ENCODE peak calls at places on chromosomes 13 and 19, in nine cellular contexts. E, J, N, Y, P, I, B, C and L are unnamed samples.

GRCh38 chr13:111646464-111646855 is 326.0 kb downstream of the TEX29 start:
- DNase-seq in E (no peak), J (no peak), N (no peak), Y (no peak), P (no peak), I (no peak), B (no peak), C (no peak), L (no peak)

GRCh38 chr13:23960566-23961156 is 63.4 kb upstream of the C1QTNF9B start:
- DNase-seq in E (no peak), J (no peak), N (no peak), Y (no peak), P (peak; percentile 38), I (no peak), B (no peak), C (no peak), L (peak; percentile 14)

GRCh38 chr13:99067160-99067985 is 89.5 kb upstream of the DOCK9 start:
- DNase-seq in E (no peak), J (no peak), N (no peak), Y (no peak), P (no peak), I (no peak), B (peak; percentile 58), C (no peak), L (no peak)

GRCh38 chr13:26476111-26476743 is 81.3 kb upstream of the WASF3 start:
- DNase-seq in E (no peak), J (no peak), N (no peak), Y (peak; percentile 53), P (peak; percentile 38), I (no peak), B (no peak), C (no peak), L (no peak)

GRCh38 chr19:38742296-38742695 is 2.0 kb downstream of the CAPN12 start:
- DNase-seq in E (no peak), J (no peak), N (no peak), Y (no peak), P (no peak), I (no peak), B (no peak), C (no peak), L (no peak)

GRCh38 chr19:57437931-57438330 is 2.8 kb downstream of the ZNF749 start:
- DNase-seq in E (no peak), J (no peak), N (no peak), Y (no peak), P (no peak), I (no peak), B (no peak), C (no peak), L (no peak)

GRCh38 chr13:25687622-25688225 is 315.9 kb downstream of the ATP8A2 start:
- DNase-seq in E (no peak), J (no peak), N (no peak), Y (no peak), P (no peak), I (peak; percentile 17), B (no peak), C (peak; percentile 15), L (no peak)

GRCh38 chr13:30673669-30674521 is 56.2 kb downstream of the USPL1 start:
- DNase-seq in E (peak; percentile 92), J (peak; percentile 91), N (peak; percentile 79), Y (peak; percentile 92), P (peak; percentile 94), I (peak; percentile 93), B (peak; percentile 55), C (peak; percentile 80), L (peak; percentile 87)

GRCh38 chr13:44136693-44137268 is 236.8 kb upstream of the SERP2 start:
- DNase-seq in E (no peak), J (no peak), N (no peak), Y (no peak), P (no peak), I (no peak), B (no peak), C (no peak), L (no peak)

GRCh38 chr13:19769854-19770253 is 12.9 kb downstream of the PSPC1 start:
- DNase-seq in E (no peak), J (no peak), N (no peak), Y (no peak), P (no peak), I (no peak), B (no peak), C (no peak), L (no peak)

GRCh38 chr13:25844559-25845434 is 207.0 kb downstream of the SHISA2 start:
- DNase-seq in E (no peak), J (no peak), N (no peak), Y (no peak), P (no peak), I (no peak), B (no peak), C (no peak), L (no peak)

GRCh38 chr13:76455960-76456359 is 430.2 kb downstream of the KCTD12 start:
- DNase-seq in E (no peak), J (no peak), N (no peak), Y (no peak), P (no peak), I (no peak), B (no peak), C (no peak), L (no peak)

GRCh38 chr19:4064551-4065260 is 2.0 kb downstream of the ZBTB7A start:
- DNase-seq in E (peak; percentile 75), J (peak; percentile 56), N (peak; percentile 60), Y (peak; percentile 74), P (peak; percentile 58), I (peak; percentile 66), B (no peak), C (peak; percentile 73), L (no peak)

GRCh38 chr13:114124921-114125320 is 7.5 kb downstream of the RASA3 start:
- DNase-seq in E (no peak), J (no peak), N (no peak), Y (no peak), P (no peak), I (no peak), B (no peak), C (no peak), L (no peak)

GRCh38 chr19:40006273-40006691 is 9.4 kb downstream of the ZNF546 start:
- DNase-seq in E (no peak), J (no peak), N (no peak), Y (no peak), P (no peak), I (no peak), B (peak; percentile 37), C (no peak), L (no peak)

GRCh38 chr13:20093946-20094345 is 66.9 kb downstream of the GJA3 start:
- DNase-seq in E (no peak), J (no peak), N (no peak), Y (no peak), P (no peak), I (no peak), B (no peak), C (no peak), L (no peak)

GRCh38 chr19:37778613-37779138 is 710 bp downstream of the ZNF573 start:
- DNase-seq in E (no peak), J (no peak), N (no peak), Y (no peak), P (peak; percentile 3), I (peak; percentile 10), B (peak; percentile 40), C (no peak), L (no peak)

DNA sequence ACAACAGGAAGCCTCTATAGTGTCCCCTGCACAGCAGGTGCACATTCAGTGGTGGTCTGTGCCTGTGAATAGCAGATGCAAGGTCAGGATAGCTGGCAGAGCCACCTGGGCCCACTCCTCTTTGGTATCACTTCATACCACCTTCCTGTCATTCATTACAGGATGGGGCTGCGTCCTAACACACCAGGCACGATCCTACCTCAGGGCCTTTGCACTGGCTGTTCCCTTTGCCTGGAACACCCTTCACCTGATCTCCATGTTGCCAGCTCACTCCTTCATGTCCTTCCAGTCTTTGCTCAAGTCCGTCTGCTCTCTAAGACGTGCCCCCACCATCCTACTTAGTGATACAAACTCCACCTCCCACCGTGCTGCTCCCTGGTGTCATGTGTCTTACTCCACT is 4.6 kb upstream of the LPAR2 start:
- DNase-seq in E (no peak), J (no peak), N (no peak), Y (no peak), P (no peak), I (no peak), B (no peak), C (no peak), L (no peak)
- H3K4me3 ChIP-seq in E (no peak overlapping the region), J (no peak overlapping the region), N (no peak overlapping the region), Y (no peak overlapping the region), P (no peak overlapping the region), I (no peak overlapping the region), B (no peak overlapping the region), C (no peak overlapping the region), L (no peak overlapping the region)

DNA sequence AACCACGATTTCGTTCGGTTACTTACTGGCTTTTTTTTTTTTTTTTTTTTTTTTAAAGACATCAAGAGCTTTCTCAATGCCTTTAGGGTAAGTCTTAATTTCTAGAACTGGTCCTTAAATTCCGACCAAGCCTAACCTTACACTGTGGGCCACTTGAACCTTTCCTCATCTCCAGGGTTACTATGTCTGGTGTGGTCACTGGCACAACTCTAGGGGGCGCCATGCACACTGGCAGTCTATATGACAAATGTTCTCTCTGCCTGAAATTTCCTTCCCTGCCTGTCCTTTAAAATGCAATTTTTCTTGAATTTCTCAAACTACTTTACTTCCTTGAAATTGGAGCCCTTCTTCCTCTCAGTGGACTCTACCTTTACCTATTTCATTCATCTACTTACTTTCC is 227.4 kb downstream of the KLF5 start:
- DNase-seq in E (no peak), J (no peak), N (no peak), Y (no peak), P (no peak), I (no peak), B (no peak), C (no peak), L (no peak)
- TF ChIP-seq POLR2A in E (no peak), J (no peak), N (no peak), Y (no peak), P (no peak), I (no peak), B (no peak), C (no peak), L (no peak)

DNA sequence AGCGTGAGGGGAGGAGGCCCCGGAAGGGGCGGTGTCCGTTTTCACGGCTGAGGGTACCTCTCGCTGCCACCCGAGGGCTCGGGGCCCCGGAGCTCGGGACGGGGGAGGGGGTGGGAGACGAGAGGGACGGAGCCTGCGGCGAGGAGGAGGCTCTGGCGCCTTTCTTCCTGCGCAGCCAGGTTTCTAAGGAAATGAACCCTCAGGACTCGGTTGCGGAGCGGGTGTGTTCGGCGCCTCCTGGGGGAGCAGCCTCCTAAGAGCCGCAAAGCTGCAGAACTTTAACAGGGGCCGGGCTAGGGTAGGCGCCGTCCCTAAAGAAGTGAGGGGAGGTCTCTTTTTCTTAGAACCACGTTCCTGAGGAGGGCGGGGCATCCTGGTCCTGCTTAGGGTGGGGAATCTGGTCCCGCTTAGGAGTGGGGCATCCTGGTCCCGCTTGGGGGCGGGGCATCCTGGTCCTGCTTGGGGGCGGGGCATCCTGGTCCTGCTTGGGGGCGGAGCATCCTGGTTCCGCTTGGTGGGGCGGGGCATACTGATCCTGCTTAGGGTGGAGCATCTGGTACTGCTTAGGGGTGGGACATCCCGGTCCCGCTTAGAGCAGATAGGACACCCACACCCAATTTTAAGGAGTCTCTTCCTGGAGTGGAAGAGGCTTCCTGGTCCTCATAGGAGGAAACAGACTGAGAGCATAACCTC is 6.2 kb downstream of the SYT5 start:
- DNase-seq in E (no peak), J (peak; percentile 43), N (no peak), Y (peak; percentile 63), P (peak; percentile 25), I (peak; percentile 61), B (peak; percentile 95), C (peak; percentile 46), L (no peak)
- TF ChIP-seq CTCF in E (no peak), J (no peak), N (no peak), Y (no peak), P (no peak), I (no peak), B (no peak), C (no peak), L (no peak)

GRCh38 chr19:48500830-48501445 is 10.7 kb downstream of the LMTK3 start:
- DNase-seq in E (no peak), J (no peak), N (no peak), Y (no peak), P (no peak), I (no peak), B (no peak), C (no peak), L (no peak)
- H3K4me3 ChIP-seq in E (no peak overlapping the region), J (peak overlapping the region; percentile 48), N (peak overlapping the region; percentile 11), Y (peak overlapping the region; percentile 6), P (no peak overlapping the region), I (no peak overlapping the region), B (peak overlapping the region; percentile 45), C (no peak overlapping the region), L (no peak overlapping the region)